ENCODE peak calls at places on chromosome 4, in six cellular contexts. N is tibial artery, T is AG04449, J is IMR-90, A is heart right ventricle, B is Calu3. G is an unnamed sample.

GRCh38 chr4:54067163-54067562 is 2.8 kb upstream of the CHIC2 start:
- DNase-seq in N (peak), T (no peak), B (no peak), J (peak), A (peak), G (no peak)

GRCh38 chr4:152408514-152409327 is 127.2 kb downstream of the FBXW7 start:
- DNase-seq in N (no peak), B (no peak), A (no peak), T (no peak), J (peak), G (no peak)

GRCh38 chr4:17323619-17324400 is 188.1 kb downstream of the QDPR start:
- DNase-seq in T (peak), A (no peak), B (no peak), J (peak), N (no peak), G (no peak)

GRCh38 chr4:43763029-43763610 is 685.5 kb downstream of the KCTD8 start:
- DNase-seq in J (no peak), A (no peak), B (no peak), T (no peak), N (no peak), G (no peak)

GRCh38 chr4:912548-913279 is 19.4 kb downstream of the GAK start:
- DNase-seq in A (no peak), N (no peak), J (no peak), T (no peak), B (no peak), G (no peak)

GRCh38 chr4:100983426-100983825 is 363.9 kb downstream of the PPP3CA start:
- DNase-seq in J (no peak), A (no peak), N (no peak), B (no peak), T (no peak), G (no peak)

GRCh38 chr4:48079972-48080391 is 54.1 kb downstream of the TXK start:
- DNase-seq in J (no peak), N (no peak), B (peak), A (no peak), T (no peak), G (no peak)

GRCh38 chr4:128653514-128654420 is 155.7 kb upstream of the JADE1 start:
- DNase-seq in B (no peak), J (peak), T (no peak), N (peak), A (peak), G (no peak)

GRCh38 chr4:186844059-186844681 is 120.5 kb upstream of the FAT1 start:
- DNase-seq in A (no peak), B (no peak), N (peak), J (peak), T (no peak), G (no peak)

DNA sequence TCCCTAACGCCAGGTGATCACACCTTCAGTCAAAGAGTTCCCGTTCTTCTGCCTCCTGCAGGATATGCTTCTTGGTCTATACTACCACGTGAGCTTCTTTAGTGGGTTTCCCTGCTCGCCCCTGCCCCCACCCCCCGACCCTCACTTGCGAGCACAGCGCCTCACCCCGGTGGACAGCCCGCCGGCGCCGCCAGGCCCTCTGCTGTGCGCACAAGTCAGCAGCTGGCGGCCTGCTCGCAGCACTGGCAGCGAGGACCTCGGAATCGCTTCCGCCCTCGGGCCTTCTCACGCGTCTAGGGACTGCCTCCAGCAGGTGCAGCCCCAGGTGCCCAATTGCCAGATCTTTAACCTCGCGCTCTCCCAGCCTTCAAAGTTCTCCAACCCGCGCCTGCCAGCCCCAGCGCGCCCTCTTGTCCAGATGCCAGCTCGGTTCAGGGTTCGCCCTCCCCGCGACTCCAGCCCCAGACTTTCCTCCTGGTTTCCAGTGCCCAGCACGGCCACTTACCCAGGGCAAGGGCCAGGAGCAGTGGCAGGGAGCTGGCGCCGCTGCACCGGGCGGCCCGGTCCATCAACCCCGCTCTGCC is 474 bp downstream of the BTC start:
- DNase-seq in A (peak), J (no peak), T (no peak), N (peak), B (peak), G (no peak)
- TF ChIP-seq CTCF in A (no peak), J (peak), T (no peak), N (no peak), B (no peak), G (peak)

GRCh38 chr4:80615099-80615498 is 279.6 kb downstream of the CFAP299 start:
- DNase-seq in A (no peak), J (no peak), T (no peak), N (no peak), B (no peak), G (no peak)

GRCh38 chr4:80614319-80614718 is 278.8 kb downstream of the CFAP299 start:
- DNase-seq in A (no peak), J (no peak), B (no peak), T (no peak), N (no peak), G (no peak)

DNA sequence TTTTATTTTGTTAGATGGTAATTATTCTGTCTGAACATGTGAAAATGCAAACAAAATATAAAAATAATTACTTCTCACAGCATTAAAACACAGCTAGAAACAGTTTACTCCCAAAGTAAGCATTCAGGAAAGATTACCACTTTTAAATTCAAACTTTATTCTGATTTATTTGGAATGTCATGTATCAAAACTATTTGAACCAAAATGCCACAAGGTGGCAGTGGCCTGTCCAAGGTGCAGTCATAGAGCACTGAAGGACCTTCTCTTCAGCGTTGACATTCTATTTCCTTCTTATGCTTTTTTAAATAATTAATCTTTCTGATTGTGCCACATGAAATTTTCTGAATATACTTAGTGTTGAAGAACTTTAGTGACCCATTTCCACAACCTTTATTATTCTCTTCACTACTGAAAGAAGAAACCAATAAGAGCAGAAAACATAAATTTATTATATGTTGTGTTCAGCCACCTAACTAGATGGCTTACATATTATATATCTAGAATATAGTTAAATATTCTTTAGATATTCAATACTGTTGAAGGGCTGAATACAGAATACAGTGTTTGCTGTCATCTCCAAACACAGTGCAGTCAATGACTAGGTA is 283.6 kb downstream of the CFAP299 start:
- DNase-seq in T (no peak), N (no peak), B (peak), A (no peak), J (no peak), G (no peak)
- TF ChIP-seq CTCF in T (no peak), N (no peak), B (peak), A (no peak), J (no peak), G (peak)

GRCh38 chr4:144353240-144353639 is 212.7 kb upstream of the GYPA start:
- DNase-seq in T (no peak), N (no peak), J (no peak), B (no peak), A (no peak), G (no peak)
- TF ChIP-seq CTCF in T (no peak), N (no peak), J (no peak), B (no peak), A (no peak), G (no peak)

GRCh38 chr4:7103599-7104365 is 35.9 kb upstream of the GRPEL1 start:
- DNase-seq in A (peak), J (peak), N (peak), B (peak), T (no peak), G (no peak)

GRCh38 chr4:7105261-7105660 is 37.4 kb upstream of the GRPEL1 start:
- DNase-seq in T (no peak), B (no peak), A (no peak), N (no peak), J (peak), G (no peak)

GRCh38 chr4:7101692-7102515 is 34.0 kb upstream of the GRPEL1 start:
- DNase-seq in A (peak), J (peak), N (peak), T (no peak), B (peak), G (no peak)

GRCh38 chr4:7104366-7105031 is 36.6 kb upstream of the GRPEL1 start:
- DNase-seq in A (no peak), B (no peak), J (no peak), T (no peak), N (no peak), G (no peak)

GRCh38 chr4:7103031-7103598 is 35.3 kb upstream of the GRPEL1 start:
- DNase-seq in B (peak), A (peak), T (no peak), J (peak), N (peak), G (peak)
- TF ChIP-seq CTCF in B (no peak), A (no peak), T (no peak), J (no peak), N (no peak), G (no peak)

GRCh38 chr4:110198472-110199419 is at the start of gene ELOVL6:
- DNase-seq in J (peak), N (peak), A (peak), B (peak), T (no peak), G (no peak)
- TF ChIP-seq CTCF in J (no peak), N (no peak), A (no peak), B (no peak), T (no peak), G (no peak)

GRCh38 chr4:121182296-121182695 is 18.2 kb upstream of the TNIP3 start:
- DNase-seq in T (peak), A (no peak), N (no peak), J (peak), B (no peak), G (no peak)

GRCh38 chr4:121183359-121183758 is 19.2 kb upstream of the TNIP3 start:
- DNase-seq in B (no peak), T (no peak), J (no peak), A (no peak), N (no peak), G (no peak)

GRCh38 chr4:121181493-121181892 is 17.4 kb upstream of the TNIP3 start:
- DNase-seq in T (no peak), N (no peak), B (no peak), J (no peak), A (no peak), G (no peak)

GRCh38 chr4:121177238-121178137 is 13.4 kb upstream of the TNIP3 start:
- DNase-seq in A (no peak), N (no peak), B (no peak), T (no peak), J (no peak), G (no peak)

DNA sequence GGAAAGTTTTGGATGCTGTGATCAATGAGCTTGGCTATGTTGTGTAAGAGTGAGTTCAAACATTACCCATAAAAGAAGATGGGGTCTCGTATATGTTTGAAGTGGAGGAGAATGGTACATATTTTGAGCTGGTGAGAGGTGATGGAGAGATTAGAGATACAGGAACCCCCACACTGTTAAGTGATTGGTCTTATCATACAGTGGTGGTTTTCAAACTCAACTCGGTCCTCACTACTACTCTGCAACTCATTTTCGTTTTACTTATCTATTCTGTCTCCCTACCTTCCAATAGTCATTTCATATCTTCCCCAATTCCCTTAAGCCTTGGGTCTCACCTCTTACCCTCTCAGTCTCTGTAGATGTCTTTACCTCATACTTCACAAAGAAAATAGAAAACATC is 16.4 kb upstream of the TNIP3 start:
- DNase-seq in A (no peak), N (no peak), J (no peak), T (no peak), B (no peak), G (no peak)
- TF ChIP-seq CTCF in A (no peak), N (no peak), J (no peak), T (no peak), B (no peak), G (no peak)

DNA sequence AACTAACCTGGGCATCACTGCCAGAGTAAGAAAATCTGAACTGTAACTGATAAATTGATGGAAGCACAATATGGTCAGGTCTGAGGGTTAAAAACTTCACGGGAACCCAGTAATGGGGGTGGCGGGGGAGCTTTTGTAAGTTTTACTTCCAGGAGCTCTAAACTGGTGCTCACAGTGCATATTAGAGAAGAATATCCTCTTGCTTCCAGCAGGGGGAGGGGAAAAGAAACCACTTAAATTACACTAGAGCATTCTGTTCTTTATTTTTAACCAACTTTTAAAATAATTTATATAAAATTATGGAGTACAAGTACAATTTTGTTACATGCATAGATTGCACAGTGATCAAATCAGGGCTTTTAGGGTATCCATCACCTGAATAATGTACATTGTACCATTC is 33.7 kb downstream of the WDR17 start:
- DNase-seq in N (no peak), A (no peak), T (no peak), J (peak), B (no peak), G (no peak)
- TF ChIP-seq CTCF in N (no peak), A (no peak), T (no peak), J (peak), B (no peak), G (no peak)

GRCh38 chr4:140150886-140151699 is 2.9 kb downstream of the MAML3 start:
- DNase-seq in B (peak), N (peak), A (peak), T (no peak), J (peak), G (peak)
- TF ChIP-seq CTCF in B (no peak), N (no peak), A (no peak), T (no peak), J (no peak), G (no peak)